ENCODE peak calls at places on chromosome 18, in six cellular contexts. One of them, this sample, is unnamed.

GRCh38 chr18:6557052-6557451 is 142.3 kb upstream of the L3MBTL4 start:
- DNase-seq in cerebellar cortex: no peak
- DNase-seq in hypothalamus: no peak
- DNase-seq in activated CD8-positive, alpha-beta memory T cell treated with anti-CD3 and anti-CD28 coated beads for 48 hours: no peak
- DNase-seq in GM12864: no peak
- DNase-seq in naive B cell: no peak
- DNase-seq in this sample: no peak

GRCh38 chr18:48229445-48230052 is 179.6 kb downstream of the ZBTB7C start:
- DNase-seq in GM12864: no peak
- DNase-seq in naive B cell: no peak
- DNase-seq in activated CD8-positive, alpha-beta memory T cell treated with anti-CD3 and anti-CD28 coated beads for 48 hours: no peak
- DNase-seq in cerebellar cortex: no peak
- DNase-seq in hypothalamus: no peak
- DNase-seq in this sample: no peak

GRCh38 chr18:60508108-60508507 is 135.5 kb upstream of the MC4R start:
- DNase-seq in GM12864: no peak
- DNase-seq in cerebellar cortex: no peak
- DNase-seq in naive B cell: no peak
- DNase-seq in activated CD8-positive, alpha-beta memory T cell treated with anti-CD3 and anti-CD28 coated beads for 48 hours: no peak
- DNase-seq in hypothalamus: no peak
- DNase-seq in this sample: no peak

GRCh38 chr18:74896390-74896991 is 298.8 kb downstream of the ZNF407 start:
- DNase-seq in activated CD8-positive, alpha-beta memory T cell treated with anti-CD3 and anti-CD28 coated beads for 48 hours: no peak
- DNase-seq in hypothalamus: peak; percentile 27
- DNase-seq in naive B cell: no peak
- DNase-seq in cerebellar cortex: peak; percentile 70
- DNase-seq in GM12864: peak; percentile 15
- DNase-seq in this sample: no peak

GRCh38 chr18:58058720-58059119 is 14.7 kb downstream of the NEDD4L start:
- DNase-seq in GM12864: no peak
- DNase-seq in naive B cell: no peak
- DNase-seq in hypothalamus: no peak
- DNase-seq in cerebellar cortex: no peak
- DNase-seq in activated CD8-positive, alpha-beta memory T cell treated with anti-CD3 and anti-CD28 coated beads for 48 hours: no peak
- DNase-seq in this sample: no peak

GRCh38 chr18:5073026-5073944 is 123.8 kb downstream of the AKAIN1 start:
- DNase-seq in activated CD8-positive, alpha-beta memory T cell treated with anti-CD3 and anti-CD28 coated beads for 48 hours: no peak
- DNase-seq in naive B cell: no peak
- DNase-seq in hypothalamus: no peak
- DNase-seq in GM12864: no peak
- DNase-seq in cerebellar cortex: peak; percentile 78
- DNase-seq in this sample: no peak

GRCh38 chr18:53906681-53907080 is 317.8 kb downstream of the MBD2 start:
- DNase-seq in activated CD8-positive, alpha-beta memory T cell treated with anti-CD3 and anti-CD28 coated beads for 48 hours: no peak
- DNase-seq in GM12864: no peak
- DNase-seq in hypothalamus: no peak
- DNase-seq in naive B cell: no peak
- DNase-seq in cerebellar cortex: peak; percentile 7
- DNase-seq in this sample: no peak

GRCh38 chr18:76446746-76447267 is 48.2 kb downstream of the ZNF516 start:
- DNase-seq in naive B cell: no peak
- DNase-seq in activated CD8-positive, alpha-beta memory T cell treated with anti-CD3 and anti-CD28 coated beads for 48 hours: no peak
- DNase-seq in cerebellar cortex: no peak
- DNase-seq in GM12864: no peak
- DNase-seq in hypothalamus: no peak
- DNase-seq in this sample: no peak

GRCh38 chr18:22682720-22683119 is 250.4 kb upstream of the RBBP8 start:
- DNase-seq in activated CD8-positive, alpha-beta memory T cell treated with anti-CD3 and anti-CD28 coated beads for 48 hours: no peak
- DNase-seq in GM12864: no peak
- DNase-seq in hypothalamus: no peak
- DNase-seq in naive B cell: no peak
- DNase-seq in cerebellar cortex: no peak
- DNase-seq in this sample: no peak

GRCh38 chr18:59898093-59898492 is 1.7 kb upstream of the PMAIP1 start:
- DNase-seq in activated CD8-positive, alpha-beta memory T cell treated with anti-CD3 and anti-CD28 coated beads for 48 hours: no peak
- DNase-seq in naive B cell: no peak
- DNase-seq in GM12864: no peak
- DNase-seq in hypothalamus: no peak
- DNase-seq in cerebellar cortex: no peak
- DNase-seq in this sample: no peak

GRCh38 chr18:3616744-3617143 is 166.8 kb downstream of the TGIF1 start:
- DNase-seq in cerebellar cortex: no peak
- DNase-seq in hypothalamus: no peak
- DNase-seq in GM12864: no peak
- DNase-seq in naive B cell: no peak
- DNase-seq in activated CD8-positive, alpha-beta memory T cell treated with anti-CD3 and anti-CD28 coated beads for 48 hours: no peak
- DNase-seq in this sample: no peak

GRCh38 chr18:46756559-46757201 is at the start of gene ST8SIA5:
- DNase-seq in cerebellar cortex: peak; percentile 47
- DNase-seq in hypothalamus: no peak
- DNase-seq in naive B cell: no peak
- DNase-seq in GM12864: no peak
- DNase-seq in activated CD8-positive, alpha-beta memory T cell treated with anti-CD3 and anti-CD28 coated beads for 48 hours: no peak
- DNase-seq in this sample: no peak

GRCh38 chr18:76564636-76565237 is 69.7 kb upstream of the ZNF516 start:
- DNase-seq in GM12864: no peak
- DNase-seq in cerebellar cortex: no peak
- DNase-seq in activated CD8-positive, alpha-beta memory T cell treated with anti-CD3 and anti-CD28 coated beads for 48 hours: no peak
- DNase-seq in hypothalamus: no peak
- DNase-seq in naive B cell: no peak
- DNase-seq in this sample: no peak

GRCh38 chr18:62852851-62853250 is 137.5 kb downstream of the PHLPP1 start:
- DNase-seq in GM12864: no peak
- DNase-seq in activated CD8-positive, alpha-beta memory T cell treated with anti-CD3 and anti-CD28 coated beads for 48 hours: no peak
- DNase-seq in naive B cell: no peak
- DNase-seq in hypothalamus: no peak
- DNase-seq in cerebellar cortex: no peak
- DNase-seq in this sample: no peak

GRCh38 chr18:46268662-46269061 is 164.5 kb downstream of the HAUS1 start:
- DNase-seq in naive B cell: no peak
- DNase-seq in hypothalamus: no peak
- DNase-seq in GM12864: no peak
- DNase-seq in activated CD8-positive, alpha-beta memory T cell treated with anti-CD3 and anti-CD28 coated beads for 48 hours: no peak
- DNase-seq in cerebellar cortex: no peak
- DNase-seq in this sample: no peak

GRCh38 chr18:67133669-67134068 is 382.9 kb downstream of the DSEL start:
- DNase-seq in hypothalamus: no peak
- DNase-seq in cerebellar cortex: no peak
- DNase-seq in GM12864: no peak
- DNase-seq in naive B cell: no peak
- DNase-seq in activated CD8-positive, alpha-beta memory T cell treated with anti-CD3 and anti-CD28 coated beads for 48 hours: no peak
- DNase-seq in this sample: no peak

GRCh38 chr18:41828137-41828536 is 126.9 kb upstream of the PIK3C3 start:
- DNase-seq in cerebellar cortex: no peak
- DNase-seq in activated CD8-positive, alpha-beta memory T cell treated with anti-CD3 and anti-CD28 coated beads for 48 hours: no peak
- DNase-seq in GM12864: no peak
- DNase-seq in naive B cell: no peak
- DNase-seq in hypothalamus: no peak
- DNase-seq in this sample: no peak

GRCh38 chr18:6682437-6683111 is 46.9 kb upstream of the ARHGAP28 start:
- DNase-seq in hypothalamus: no peak
- DNase-seq in GM12864: no peak
- DNase-seq in naive B cell: no peak
- DNase-seq in cerebellar cortex: no peak
- DNase-seq in activated CD8-positive, alpha-beta memory T cell treated with anti-CD3 and anti-CD28 coated beads for 48 hours: no peak
- DNase-seq in this sample: no peak

GRCh38 chr18:63043516-63043915 is 276.1 kb downstream of the BCL2 start:
- DNase-seq in activated CD8-positive, alpha-beta memory T cell treated with anti-CD3 and anti-CD28 coated beads for 48 hours: no peak
- DNase-seq in cerebellar cortex: no peak
- DNase-seq in hypothalamus: no peak
- DNase-seq in GM12864: no peak
- DNase-seq in naive B cell: no peak
- DNase-seq in this sample: no peak

GRCh38 chr18:59537581-59537980 is 159.6 kb downstream of the CCBE1 start:
- DNase-seq in naive B cell: no peak
- DNase-seq in GM12864: no peak
- DNase-seq in activated CD8-positive, alpha-beta memory T cell treated with anti-CD3 and anti-CD28 coated beads for 48 hours: no peak
- DNase-seq in cerebellar cortex: no peak
- DNase-seq in hypothalamus: no peak
- DNase-seq in this sample: no peak

GRCh38 chr18:45103319-45104070 is 422.8 kb downstream of the SETBP1 start:
- DNase-seq in cerebellar cortex: no peak
- DNase-seq in activated CD8-positive, alpha-beta memory T cell treated with anti-CD3 and anti-CD28 coated beads for 48 hours: no peak
- DNase-seq in GM12864: peak; percentile 55
- DNase-seq in naive B cell: peak; percentile 80
- DNase-seq in hypothalamus: no peak
- DNase-seq in this sample: no peak

GRCh38 chr18:10378688-10379465 is 75.6 kb upstream of the APCDD1 start:
- DNase-seq in GM12864: no peak
- DNase-seq in activated CD8-positive, alpha-beta memory T cell treated with anti-CD3 and anti-CD28 coated beads for 48 hours: no peak
- DNase-seq in naive B cell: no peak
- DNase-seq in cerebellar cortex: no peak
- DNase-seq in hypothalamus: no peak
- DNase-seq in this sample: no peak

GRCh38 chr18:59718108-59719057 is 21.2 kb upstream of the CCBE1 start:
- DNase-seq in hypothalamus: no peak
- DNase-seq in cerebellar cortex: no peak
- DNase-seq in activated CD8-positive, alpha-beta memory T cell treated with anti-CD3 and anti-CD28 coated beads for 48 hours: no peak
- DNase-seq in naive B cell: no peak
- DNase-seq in GM12864: no peak
- DNase-seq in this sample: no peak

GRCh38 chr18:51195602-51196115 is 1.8 kb downstream of the MEX3C start:
- DNase-seq in activated CD8-positive, alpha-beta memory T cell treated with anti-CD3 and anti-CD28 coated beads for 48 hours: no peak
- DNase-seq in hypothalamus: peak; percentile 12
- DNase-seq in cerebellar cortex: peak; percentile 66
- DNase-seq in GM12864: no peak
- DNase-seq in naive B cell: peak; percentile 63
- DNase-seq in this sample: no peak

GRCh38 chr18:5582849-5583667 is 39.3 kb upstream of the EPB41L3 start:
- DNase-seq in hypothalamus: no peak
- DNase-seq in naive B cell: no peak
- DNase-seq in GM12864: no peak
- DNase-seq in cerebellar cortex: no peak
- DNase-seq in activated CD8-positive, alpha-beta memory T cell treated with anti-CD3 and anti-CD28 coated beads for 48 hours: no peak
- DNase-seq in this sample: no peak

GRCh38 chr18:6980363-6980762 is 137.2 kb downstream of the LAMA1 start:
- DNase-seq in GM12864: no peak
- DNase-seq in cerebellar cortex: no peak
- DNase-seq in naive B cell: no peak
- DNase-seq in activated CD8-positive, alpha-beta memory T cell treated with anti-CD3 and anti-CD28 coated beads for 48 hours: no peak
- DNase-seq in hypothalamus: no peak
- DNase-seq in this sample: no peak

GRCh38 chr18:49111191-49111988 is 160.6 kb upstream of the SMAD7 start:
- DNase-seq in activated CD8-positive, alpha-beta memory T cell treated with anti-CD3 and anti-CD28 coated beads for 48 hours: no peak
- DNase-seq in GM12864: no peak
- DNase-seq in naive B cell: no peak
- DNase-seq in hypothalamus: no peak
- DNase-seq in cerebellar cortex: no peak
- DNase-seq in this sample: no peak

GRCh38 chr18:61569176-61569892 is 236.1 kb downstream of the CDH20 start:
- DNase-seq in GM12864: no peak
- DNase-seq in cerebellar cortex: peak; percentile 96
- DNase-seq in activated CD8-positive, alpha-beta memory T cell treated with anti-CD3 and anti-CD28 coated beads for 48 hours: no peak
- DNase-seq in naive B cell: no peak
- DNase-seq in hypothalamus: no peak
- DNase-seq in this sample: no peak

GRCh38 chr18:59180150-59180845 is 39.7 kb upstream of the GRP start:
- DNase-seq in activated CD8-positive, alpha-beta memory T cell treated with anti-CD3 and anti-CD28 coated beads for 48 hours: no peak
- DNase-seq in GM12864: no peak
- DNase-seq in naive B cell: no peak
- DNase-seq in hypothalamus: no peak
- DNase-seq in cerebellar cortex: no peak
- DNase-seq in this sample: no peak

GRCh38 chr18:76476665-76477561 is 18.1 kb downstream of the ZNF516 start:
- DNase-seq in cerebellar cortex: no peak
- DNase-seq in activated CD8-positive, alpha-beta memory T cell treated with anti-CD3 and anti-CD28 coated beads for 48 hours: no peak
- DNase-seq in hypothalamus: no peak
- DNase-seq in naive B cell: no peak
- DNase-seq in GM12864: no peak
- DNase-seq in this sample: no peak

GRCh38 chr18:41347057-41347456 is 608.0 kb upstream of the PIK3C3 start:
- DNase-seq in hypothalamus: no peak
- DNase-seq in activated CD8-positive, alpha-beta memory T cell treated with anti-CD3 and anti-CD28 coated beads for 48 hours: no peak
- DNase-seq in cerebellar cortex: no peak
- DNase-seq in GM12864: no peak
- DNase-seq in naive B cell: no peak
- DNase-seq in this sample: no peak

GRCh38 chr18:10111944-10112343 is 198.1 kb downstream of the VAPA start:
- DNase-seq in GM12864: no peak
- DNase-seq in cerebellar cortex: no peak
- DNase-seq in hypothalamus: no peak
- DNase-seq in naive B cell: no peak
- DNase-seq in activated CD8-positive, alpha-beta memory T cell treated with anti-CD3 and anti-CD28 coated beads for 48 hours: no peak
- DNase-seq in this sample: no peak

GRCh38 chr18:73647391-73647790 is 500.2 kb downstream of the FBXO15 start:
- DNase-seq in activated CD8-positive, alpha-beta memory T cell treated with anti-CD3 and anti-CD28 coated beads for 48 hours: no peak
- DNase-seq in GM12864: no peak
- DNase-seq in hypothalamus: no peak
- DNase-seq in naive B cell: no peak
- DNase-seq in cerebellar cortex: no peak
- DNase-seq in this sample: no peak